ENCODE peak calls at places on chromosomes 3 and 15, in ten cellular contexts. I is body of pancreas; Q is activated CD8-positive, alpha-beta memory T cell treated with anti-CD3 and anti-CD28 coated beads, Interleukin-2, amount 10 ng/mL, durations not matched to agents 7 days and 5 days; H is choroid plexus epithelial cell; X is pulmonary artery endothelial cell; D is NCI-H748 treated with DMSO at 0.1 percent for 48 hours; E is memory B cell; R is AG09319; P is substantia nigra; F is CD8-positive, alpha-beta memory T cell. U is an unnamed sample.

GRCh38 chr3:94162700-94163099 is 99.8 kb downstream of the NSUN3 start:
- DNase-seq in F (no peak), R (no peak), E (no peak), H (peak; percentile 58), I (no peak), D (no peak), P (no peak), Q (no peak), X (no peak), U (no peak)

GRCh38 chr3:129023909-129024308 is 22.8 kb downstream of the EFCC1 start:
- DNase-seq in D (no peak), X (no peak), I (no peak), R (no peak), Q (no peak), P (no peak), F (no peak), E (no peak), H (peak; percentile 66), U (peak; percentile 18)

GRCh38 chr15:79370716-79371115 is 59.8 kb downstream of the TMED3 start:
- DNase-seq in H (peak; percentile 86), F (no peak), X (no peak), I (no peak), Q (no peak), R (no peak), E (no peak), P (no peak), D (no peak), U (no peak)

GRCh38 chr3:172029425-172030128 is 9.8 kb upstream of the FNDC3B start:
- DNase-seq in X (no peak), F (no peak), I (no peak), P (no peak), Q (no peak), D (no peak), R (no peak), H (no peak), E (no peak), U (no peak)

GRCh38 chr3:185702564-185703225 is 116.6 kb downstream of the SENP2 start:
- DNase-seq in I (peak; percentile 52), X (no peak), P (no peak), F (no peak), Q (no peak), D (no peak), E (no peak), H (no peak), R (no peak), U (peak; percentile 21)

GRCh38 chr3:51929420-51930003 is 12.2 kb downstream of the RRP9 start:
- DNase-seq in X (no peak), D (no peak), E (no peak), F (no peak), R (no peak), I (no peak), P (no peak), H (peak; percentile 14), Q (no peak), U (no peak)

GRCh38 chr15:59814409-59814808 is 125.3 kb upstream of the BNIP2 start:
- DNase-seq in D (no peak), X (no peak), F (peak; percentile 57), E (no peak), I (no peak), H (no peak), P (no peak), R (no peak), Q (no peak), U (no peak)

GRCh38 chr3:15953841-15954240 is 156.1 kb upstream of the ANKRD28 start:
- DNase-seq in F (peak; percentile 4), P (no peak), E (no peak), H (no peak), D (no peak), Q (no peak), I (no peak), X (no peak), R (no peak), U (no peak)

GRCh38 chr3:63774776-63775175 is 44.3 kb upstream of the C3orf49 start:
- DNase-seq in P (no peak), R (no peak), F (no peak), H (peak; percentile 12), E (no peak), D (no peak), I (no peak), Q (no peak), X (no peak), U (no peak)

GRCh38 chr3:65438096-65438495 is 600.6 kb downstream of the MAGI1 start:
- DNase-seq in H (no peak), I (no peak), Q (no peak), R (no peak), E (no peak), P (no peak), X (no peak), F (no peak), D (no peak), U (no peak)